ENCODE peak calls at places on chromosomes 12 and 14, in four cellular contexts. M is HS-5, A is renal cortical epithelial cell, F is endodermal cell. C is an unnamed sample.

GRCh38 chr14:95875831-95876768 is 532 bp upstream of the TUNAR start:
- DNase-seq in M (no peak), A (no peak), F (peak; percentile 82), C (no peak)

GRCh38 chr14:56294125-56294524 is 175.9 kb downstream of the PELI2 start:
- DNase-seq in F (peak; percentile 56), M (no peak), A (no peak), C (no peak)

GRCh38 chr12:11661491-11662085 is 12.1 kb downstream of the ETV6 start:
- DNase-seq in A (no peak), M (no peak), F (peak; percentile 68), C (no peak)

GRCh38 chr12:128269108-128269713 is 2.2 kb downstream of the TMEM132C start:
- DNase-seq in M (no peak), A (no peak), F (peak; percentile 69), C (no peak)

GRCh38 chr14:99609245-99610117 is 5.5 kb upstream of the CCDC85C start:
- DNase-seq in F (no peak), A (no peak), M (no peak), C (no peak)

GRCh38 chr12:88958153-88958552 is 377.9 kb upstream of the KITLG start:
- DNase-seq in F (no peak), M (no peak), A (no peak), C (no peak)

GRCh38 chr12:89470741-89471504 is 53.7 kb downstream of the GALNT4 start:
- DNase-seq in A (peak; percentile 67), F (no peak), M (no peak), C (peak; percentile 55)

GRCh38 chr14:103710771-103711392 is 4.4 kb downstream of the XRCC3 start:
- DNase-seq in F (no peak), M (no peak), A (no peak), C (no peak)

GRCh38 chr14:31712244-31713127 is 151.3 kb downstream of the NUBPL start:
- DNase-seq in M (no peak), A (no peak), F (peak; percentile 36), C (no peak)

GRCh38 chr12:131280426-131280825 is 326.7 kb downstream of the ADGRD1 start:
- DNase-seq in M (no peak), F (no peak), A (no peak), C (no peak)

GRCh38 chr14:47675489-47676300 is at the start of gene MDGA2:
- DNase-seq in A (no peak), M (peak; percentile 37), F (peak; percentile 87), C (peak; percentile 26)

GRCh38 chr14:101721951-101722661 is 39.4 kb upstream of the PPP2R5C start:
- DNase-seq in M (no peak), F (peak; percentile 90), A (peak; percentile 29), C (no peak)

GRCh38 chr14:105419305-105420091 is at the start of gene MTA1:
- DNase-seq in F (no peak), A (no peak), M (no peak), C (peak; percentile 93)

GRCh38 chr12:124953689-124954405 is 35.1 kb downstream of the DHX37 start:
- DNase-seq in F (no peak), A (no peak), M (no peak), C (no peak)

GRCh38 chr12:47739959-47740358 is 14.7 kb upstream of the ENDOU start:
- DNase-seq in M (no peak), A (no peak), F (no peak), C (no peak)

GRCh38 chr12:22101749-22102243 is 55.8 kb downstream of the CMAS start:
- DNase-seq in M (peak; percentile 72), A (peak; percentile 73), F (no peak), C (peak; percentile 76)

GRCh38 chr14:65351493-65352224 is 60.9 kb upstream of the FUT8 start:
- DNase-seq in F (no peak), A (no peak), M (no peak), C (no peak)

GRCh38 chr14:75453817-75454434 is 26.1 kb downstream of the JDP2 start:
- DNase-seq in A (no peak), F (peak; percentile 74), M (no peak), C (no peak)

GRCh38 chr12:34598851-34599529 is 576.7 kb downstream of the ALG10 start:
- DNase-seq in A (no peak), M (no peak), F (peak; percentile 28), C (peak; percentile 1)

GRCh38 chr12:26252946-26253345 is 57.6 kb downstream of the SSPN start:
- DNase-seq in A (no peak), F (no peak), M (no peak), C (peak; percentile 35)

GRCh38 chr14:99199854-99200653 is 71.9 kb downstream of the BCL11B start:
- DNase-seq in A (no peak), M (no peak), F (no peak), C (no peak)

GRCh38 chr14:93331375-93332031 is 1.3 kb downstream of the BTBD7 start:
- DNase-seq in M (no peak), F (no peak), A (no peak), C (no peak)

GRCh38 chr14:39023939-39024871 is 78.8 kb downstream of the SEC23A start:
- DNase-seq in A (no peak), F (no peak), M (no peak), C (no peak)

GRCh38 chr12:53627919-53628318 is 1.7 kb upstream of the ATF7 start:
- DNase-seq in M (no peak), F (no peak), A (no peak), C (no peak)

GRCh38 chr14:58740584-58740983 is 102.8 kb downstream of the DACT1 start:
- DNase-seq in F (no peak), A (no peak), M (no peak), C (no peak)

GRCh38 chr12:50317198-50317597 is 33.9 kb upstream of the LIMA1 start:
- DNase-seq in F (no peak), M (no peak), A (peak; percentile 61), C (no peak)

GRCh38 chr12:34400423-34400881 is 378.2 kb downstream of the ALG10 start:
- DNase-seq in F (peak; percentile 13), A (no peak), M (no peak), C (peak; percentile 3)

GRCh38 chr14:75295061-75295461 is 16.4 kb downstream of the FOS start:
- DNase-seq in F (peak; percentile 83), A (peak; percentile 79), M (no peak), C (peak; percentile 86)

GRCh38 chr14:81268016-81268416 is 47.3 kb upstream of the GTF2A1 start:
- DNase-seq in M (no peak), F (peak; percentile 65), A (peak; percentile 25), C (no peak)

GRCh38 chr14:68627868-68628604 is 164.8 kb downstream of the ZFP36L1 start:
- DNase-seq in M (no peak), A (no peak), F (peak; percentile 92), C (no peak)

GRCh38 chr12:108701779-108702435 is 29.4 kb downstream of the CORO1C start:
- DNase-seq in F (no peak), A (no peak), M (no peak), C (peak; percentile 32)

GRCh38 chr12:58860050-58860787 is 60.1 kb downstream of the LRIG3 start:
- DNase-seq in F (peak; percentile 70), M (no peak), A (no peak), C (no peak)

GRCh38 chr12:80195143-80195726 is 95.9 kb downstream of the OTOGL start:
- DNase-seq in M (no peak), F (peak; percentile 77), A (peak; percentile 67), C (peak; percentile 68)

GRCh38 chr14:100283984-100284881 is 22.0 kb downstream of the SLC25A29 start:
- DNase-seq in F (peak; percentile 65), M (no peak), A (no peak), C (no peak)

C was measured in GM03348.